ENCODE peak calls at places on chromosome 1, in six cellular contexts. One of them, this sample, is unnamed. For H3K27me3, the result is how much of the 10 kb centered on the place peaks cover.

GRCh38 chr1:7383671-7384070 is 387.4 kb upstream of the VAMP3 start:
- DNase-seq in lung: no peak
- DNase-seq in tibial nerve: no peak
- DNase-seq in dorsolateral prefrontal cortex: no peak
- DNase-seq in fibroblast of lung: no peak
- DNase-seq in right atrium auricular region: peak
- DNase-seq in this sample: no peak

GRCh38 chr1:157107702-157108101 is 8.1 kb upstream of the ETV3L start:
- DNase-seq in lung: no peak
- DNase-seq in tibial nerve: no peak
- DNase-seq in dorsolateral prefrontal cortex: peak
- DNase-seq in fibroblast of lung: no peak
- DNase-seq in right atrium auricular region: no peak
- DNase-seq in this sample: no peak

GRCh38 chr1:19029191-19030085 is 73.0 kb upstream of the IFFO2 start:
- DNase-seq in lung: no peak
- DNase-seq in tibial nerve: no peak
- DNase-seq in dorsolateral prefrontal cortex: no peak
- DNase-seq in fibroblast of lung: peak
- DNase-seq in right atrium auricular region: no peak
- DNase-seq in this sample: no peak

GRCh38 chr1:174996474-174996873 is 3.3 kb upstream of the CACYBP start:
- DNase-seq in lung: no peak
- DNase-seq in tibial nerve: no peak
- DNase-seq in dorsolateral prefrontal cortex: no peak
- DNase-seq in fibroblast of lung: peak
- DNase-seq in right atrium auricular region: no peak
- DNase-seq in this sample: no peak

GRCh38 chr1:157505481-157506272 is 46.6 kb downstream of the FCRL5 start:
- DNase-seq in lung: peak
- DNase-seq in tibial nerve: no peak
- DNase-seq in dorsolateral prefrontal cortex: peak
- DNase-seq in fibroblast of lung: peak
- DNase-seq in right atrium auricular region: no peak
- DNase-seq in this sample: no peak

GRCh38 chr1:19086176-19086875 is 123.7 kb downstream of the UBR4 start:
- DNase-seq in lung: peak
- DNase-seq in tibial nerve: no peak
- DNase-seq in dorsolateral prefrontal cortex: no peak
- DNase-seq in fibroblast of lung: no peak
- DNase-seq in right atrium auricular region: no peak
- DNase-seq in this sample: no peak

GRCh38 chr1:39132505-39133339 is 71.8 kb upstream of the MACF1 start:
- DNase-seq in lung: peak
- DNase-seq in tibial nerve: no peak
- DNase-seq in dorsolateral prefrontal cortex: peak
- DNase-seq in fibroblast of lung: peak
- DNase-seq in right atrium auricular region: peak
- DNase-seq in this sample: no peak

GRCh38 chr1:76500111-76500510 is 367.2 kb upstream of the ST6GALNAC5 start:
- DNase-seq in lung: no peak
- DNase-seq in tibial nerve: no peak
- DNase-seq in dorsolateral prefrontal cortex: no peak
- DNase-seq in fibroblast of lung: peak
- DNase-seq in right atrium auricular region: no peak
- DNase-seq in this sample: no peak

GRCh38 chr1:85467036-85467435 is 2.1 kb upstream of the DDAH1 start:
- DNase-seq in lung: no peak
- DNase-seq in tibial nerve: no peak
- DNase-seq in dorsolateral prefrontal cortex: no peak
- DNase-seq in fibroblast of lung: no peak
- DNase-seq in right atrium auricular region: no peak
- DNase-seq in this sample: no peak

GRCh38 chr1:117107364-117107763 is 14.2 kb downstream of the TRIM45 start:
- DNase-seq in lung: no peak
- DNase-seq in tibial nerve: no peak
- DNase-seq in dorsolateral prefrontal cortex: no peak
- DNase-seq in fibroblast of lung: no peak
- DNase-seq in right atrium auricular region: no peak
- DNase-seq in this sample: no peak

GRCh38 chr1:36576118-36576517 is 93.4 kb upstream of the CSF3R start:
- DNase-seq in lung: peak
- DNase-seq in tibial nerve: no peak
- DNase-seq in dorsolateral prefrontal cortex: peak
- DNase-seq in fibroblast of lung: peak
- DNase-seq in right atrium auricular region: no peak
- DNase-seq in this sample: peak

GRCh38 chr1:82161651-82162238 is 361.0 kb downstream of the ADGRL2 start:
- DNase-seq in lung: no peak
- DNase-seq in tibial nerve: no peak
- DNase-seq in dorsolateral prefrontal cortex: no peak
- DNase-seq in fibroblast of lung: peak
- DNase-seq in right atrium auricular region: no peak
- DNase-seq in this sample: no peak

GRCh38 chr1:180498594-180498993 is 3.8 kb downstream of the ACBD6 start:
- DNase-seq in lung: no peak
- DNase-seq in tibial nerve: no peak
- DNase-seq in dorsolateral prefrontal cortex: no peak
- DNase-seq in fibroblast of lung: no peak
- DNase-seq in right atrium auricular region: no peak
- DNase-seq in this sample: no peak

GRCh38 chr1:240582953-240583352 is 29.0 kb downstream of the GREM2 start:
- DNase-seq in lung: no peak
- DNase-seq in tibial nerve: no peak
- DNase-seq in dorsolateral prefrontal cortex: no peak
- DNase-seq in fibroblast of lung: no peak
- DNase-seq in right atrium auricular region: no peak
- DNase-seq in this sample: no peak

GRCh38 chr1:54795841-54796468 is 5.2 kb downstream of the TTC22 start:
- DNase-seq in lung: no peak
- DNase-seq in tibial nerve: no peak
- DNase-seq in dorsolateral prefrontal cortex: no peak
- DNase-seq in fibroblast of lung: no peak
- DNase-seq in right atrium auricular region: no peak
- DNase-seq in this sample: no peak

GRCh38 chr1:54792686-54793282 is 8.3 kb downstream of the TTC22 start:
- DNase-seq in lung: no peak
- DNase-seq in tibial nerve: no peak
- DNase-seq in dorsolateral prefrontal cortex: no peak
- DNase-seq in fibroblast of lung: no peak
- DNase-seq in right atrium auricular region: no peak
- DNase-seq in this sample: no peak

GRCh38 chr1:54796902-54797301 is 4.2 kb downstream of the TTC22 start:
- DNase-seq in lung: no peak
- DNase-seq in tibial nerve: no peak
- DNase-seq in dorsolateral prefrontal cortex: no peak
- DNase-seq in fibroblast of lung: no peak
- DNase-seq in right atrium auricular region: no peak
- DNase-seq in this sample: no peak

GRCh38 chr1:54795100-54795665 is 5.9 kb downstream of the TTC22 start:
- DNase-seq in lung: no peak
- DNase-seq in tibial nerve: no peak
- DNase-seq in dorsolateral prefrontal cortex: no peak
- DNase-seq in fibroblast of lung: no peak
- DNase-seq in right atrium auricular region: no peak
- DNase-seq in this sample: no peak

DNA sequence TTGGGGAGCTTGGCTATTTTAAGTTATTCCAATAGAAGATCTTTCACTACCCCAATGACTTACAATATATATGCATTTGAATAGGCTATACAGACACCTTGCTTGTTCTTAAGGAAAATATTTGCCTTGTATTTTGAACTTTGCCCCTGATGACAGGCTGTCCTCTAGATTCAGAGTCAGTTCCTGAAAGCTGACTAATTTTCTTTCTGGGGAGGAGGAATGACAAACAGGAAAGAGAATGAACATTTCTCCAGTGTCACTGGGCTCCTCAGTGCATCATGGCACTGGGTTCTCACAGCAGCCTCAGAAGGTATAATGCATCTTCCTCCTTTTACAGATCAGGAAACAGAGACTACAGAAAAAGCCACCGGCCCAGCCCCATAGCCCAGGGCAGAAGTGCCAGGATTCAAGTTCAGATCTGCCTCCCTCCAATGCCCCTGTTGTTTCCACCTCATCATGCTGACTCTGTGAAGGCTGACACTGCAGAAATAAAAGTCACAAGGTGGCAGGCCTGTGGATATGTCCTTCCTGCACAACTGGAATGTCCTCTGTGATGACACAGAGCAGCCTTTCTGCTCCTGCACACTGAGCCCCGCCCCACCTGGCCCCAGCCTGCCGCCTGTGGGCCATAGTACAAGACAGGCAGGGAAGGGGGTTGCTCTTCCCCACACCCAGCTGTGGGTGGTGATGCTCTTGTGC is 6.6 kb downstream of the TTC22 start:
- DNase-seq in lung: no peak
- DNase-seq in tibial nerve: no peak
- DNase-seq in dorsolateral prefrontal cortex: no peak
- DNase-seq in fibroblast of lung: no peak
- DNase-seq in right atrium auricular region: no peak
- DNase-seq in this sample: no peak
- H3K27ac ChIP-seq in lung: no peak
- H3K27ac ChIP-seq in tibial nerve: no peak
- H3K27ac ChIP-seq in dorsolateral prefrontal cortex: peak
- H3K27ac ChIP-seq in fibroblast of lung: no peak
- H3K27ac ChIP-seq in right atrium auricular region: no peak
- H3K27ac ChIP-seq in this sample: no peak

GRCh38 chr1:35298464-35298863 is 30.0 kb downstream of the ZMYM4 start:
- DNase-seq in lung: no peak
- DNase-seq in tibial nerve: no peak
- DNase-seq in dorsolateral prefrontal cortex: no peak
- DNase-seq in fibroblast of lung: peak
- DNase-seq in right atrium auricular region: no peak
- DNase-seq in this sample: peak
- TF ChIP-seq CTCF in lung: peak
- TF ChIP-seq CTCF in tibial nerve: peak
- TF ChIP-seq CTCF in dorsolateral prefrontal cortex: peak
- TF ChIP-seq CTCF in fibroblast of lung: peak
- TF ChIP-seq CTCF in right atrium auricular region: peak
- TF ChIP-seq CTCF in this sample: peak

DNA sequence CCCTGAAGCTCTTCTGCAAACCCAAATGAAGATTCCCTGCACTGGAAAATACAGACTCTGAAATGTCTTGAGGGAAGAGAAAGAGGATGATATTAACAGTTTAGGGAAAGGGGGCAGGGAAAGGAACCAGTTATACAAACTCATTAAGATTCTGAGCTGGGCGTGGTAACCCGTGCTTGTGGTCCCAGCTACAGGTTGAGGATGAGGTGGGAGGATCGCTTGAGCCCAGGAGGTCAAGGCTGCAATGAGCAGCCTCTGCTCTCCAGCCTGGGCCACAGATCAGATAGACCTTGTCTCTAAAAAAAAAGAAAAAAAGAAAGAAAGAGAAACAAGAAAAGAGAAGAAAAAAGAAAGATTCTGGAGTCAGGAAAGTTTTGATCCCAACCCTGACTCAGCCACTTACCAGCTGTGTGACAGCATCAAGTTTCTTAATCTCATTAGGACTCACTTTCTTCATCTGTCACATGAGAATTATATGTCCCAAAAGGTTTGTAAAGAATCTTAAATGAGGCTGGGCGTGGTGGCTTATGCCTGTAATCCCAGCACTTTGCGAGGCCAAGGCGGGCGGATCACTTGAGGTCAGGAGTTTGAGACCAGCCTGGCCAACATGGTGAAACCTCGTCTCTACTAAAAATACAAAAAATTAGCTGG is 53.9 kb downstream of the OPTC start:
- DNase-seq in lung: no peak
- DNase-seq in tibial nerve: no peak
- DNase-seq in dorsolateral prefrontal cortex: no peak
- DNase-seq in fibroblast of lung: no peak
- DNase-seq in right atrium auricular region: no peak
- DNase-seq in this sample: no peak
- H3K27me3 ChIP-seq in lung: under half
- H3K27me3 ChIP-seq in tibial nerve: under half
- H3K27me3 ChIP-seq in dorsolateral prefrontal cortex: under half
- H3K27me3 ChIP-seq in fibroblast of lung: under half
- H3K27me3 ChIP-seq in right atrium auricular region: under half
- H3K27me3 ChIP-seq in this sample: under half

DNA sequence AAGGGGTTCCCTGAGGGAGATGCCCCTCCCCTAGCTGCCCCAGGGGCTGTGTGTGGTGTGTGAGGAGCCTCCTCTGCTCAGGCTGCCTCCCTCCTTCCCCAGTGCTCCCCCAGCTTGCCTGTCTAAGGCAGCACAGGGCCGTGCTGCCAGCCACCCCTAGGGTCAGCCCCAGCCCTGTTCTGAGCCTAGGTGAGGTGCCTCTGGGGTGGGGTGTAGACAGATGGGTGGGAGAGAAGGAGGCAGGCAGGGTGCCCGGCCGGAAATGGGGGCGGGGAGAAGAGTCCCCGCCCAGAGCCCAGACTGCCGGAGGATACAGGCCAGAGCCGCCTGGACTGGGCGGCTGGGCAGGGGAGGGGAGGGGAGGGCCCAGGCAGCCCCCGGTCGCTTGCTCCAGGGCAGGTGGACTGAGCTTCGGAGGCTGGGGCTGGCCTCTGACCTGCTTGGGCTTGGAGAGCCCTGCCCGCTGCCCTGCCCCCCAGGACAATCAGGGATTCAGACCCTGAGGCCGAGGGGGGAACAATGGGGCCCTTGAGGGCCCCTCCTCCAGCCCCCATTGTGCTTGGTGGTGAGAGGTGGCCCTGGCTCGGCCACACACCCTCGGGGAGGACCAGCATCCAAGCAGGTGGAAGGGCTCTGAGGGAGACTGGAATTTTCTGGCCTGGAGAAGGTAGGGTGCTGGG is at the start of gene GJC2:
- DNase-seq in lung: no peak
- DNase-seq in tibial nerve: peak
- DNase-seq in dorsolateral prefrontal cortex: peak
- DNase-seq in fibroblast of lung: peak
- DNase-seq in right atrium auricular region: no peak
- DNase-seq in this sample: no peak
- H3K27ac ChIP-seq in lung: peak
- H3K27ac ChIP-seq in tibial nerve: peak
- H3K27ac ChIP-seq in dorsolateral prefrontal cortex: peak
- H3K27ac ChIP-seq in fibroblast of lung: peak
- H3K27ac ChIP-seq in right atrium auricular region: peak
- H3K27ac ChIP-seq in this sample: no peak

DNA sequence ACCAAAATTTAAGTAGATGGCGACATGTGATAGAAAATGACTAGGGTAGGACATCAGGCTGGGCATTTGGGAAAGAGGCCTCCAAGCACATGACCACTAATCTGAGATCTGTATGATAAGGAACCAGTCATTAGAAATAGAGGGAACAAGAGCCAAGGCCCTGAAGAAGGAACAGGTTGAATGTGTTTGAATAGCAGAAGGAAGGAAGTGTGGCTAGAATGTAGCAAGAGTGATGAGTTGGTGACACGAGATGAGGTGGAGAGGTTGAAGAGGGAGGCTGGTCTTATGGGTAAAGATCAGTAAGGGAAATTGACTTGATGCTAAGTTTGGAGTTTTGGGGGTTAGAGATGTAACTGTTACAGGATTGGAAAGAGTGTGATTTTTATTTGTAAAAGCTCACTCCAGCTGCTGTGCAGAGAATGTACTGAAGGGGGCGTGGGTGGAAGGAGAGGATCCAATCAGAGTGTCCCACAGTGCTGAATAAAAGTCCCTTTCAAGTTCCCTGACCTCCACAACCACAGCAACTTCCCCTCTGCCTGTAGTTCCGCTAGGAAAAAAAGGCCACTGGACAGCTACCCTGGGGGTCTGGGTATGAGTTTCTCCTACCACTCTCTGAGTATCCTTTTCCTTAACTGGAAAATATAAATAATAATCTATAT is 295.0 kb downstream of the OMA1 start:
- DNase-seq in lung: no peak
- DNase-seq in tibial nerve: no peak
- DNase-seq in dorsolateral prefrontal cortex: no peak
- DNase-seq in fibroblast of lung: no peak
- DNase-seq in right atrium auricular region: no peak
- DNase-seq in this sample: no peak
- TF ChIP-seq CTCF in lung: no peak
- TF ChIP-seq CTCF in tibial nerve: no peak
- TF ChIP-seq CTCF in dorsolateral prefrontal cortex: peak
- TF ChIP-seq CTCF in fibroblast of lung: no peak
- TF ChIP-seq CTCF in right atrium auricular region: no peak
- TF ChIP-seq CTCF in this sample: no peak

This sample was measured in CD4-positive, alpha-beta T cell.